ENCODE peak calls at places on chromosomes 1 and 21, in five cellular contexts. B, I, Z, G and Y are unnamed samples. For H3K9me3, the result is how much of the 10 kb centered on the place peaks cover.

GRCh38 chr1:10507111-10507879 is 32.5 kb downstream of the PEX14 start:
- DNase-seq in B (peak), I (peak), Z (peak), G (peak), Y (peak)

GRCh38 chr1:55211909-55212308 is 3.3 kb downstream of the USP24 start:
- DNase-seq in B (no peak), I (no peak), Z (no peak), G (no peak), Y (no peak)

GRCh38 chr1:6819641-6820040 is 34.4 kb downstream of the CAMTA1 start:
- DNase-seq in B (peak), I (no peak), Z (no peak), G (no peak), Y (no peak)

GRCh38 chr21:20875741-20876140 is 122.5 kb upstream of the NCAM2 start:
- DNase-seq in B (no peak), I (no peak), Z (no peak), G (no peak), Y (no peak)

GRCh38 chr1:234478481-234479309 is at the start of gene TARBP1:
- DNase-seq in B (peak), I (peak), Z (peak), G (peak), Y (no peak)

GRCh38 chr1:71494163-71494562 is 413.3 kb upstream of the ZRANB2 start:
- DNase-seq in B (no peak), I (no peak), Z (no peak), G (no peak), Y (no peak)

GRCh38 chr21:42055425-42055824 is 15.7 kb upstream of the UMODL1 start:
- DNase-seq in B (no peak), I (no peak), Z (no peak), G (no peak), Y (no peak)

GRCh38 chr21:38303300-38303699 is 46.5 kb downstream of the KCNJ15 start:
- DNase-seq in B (peak), I (peak), Z (no peak), G (peak), Y (peak)

GRCh38 chr1:45327644-45328515 is 1.2 kb downstream of the HPDL start:
- DNase-seq in B (no peak), I (no peak), Z (no peak), G (no peak), Y (no peak)

GRCh38 chr1:109613396-109614147 is 5.8 kb downstream of the GNAT2 start:
- DNase-seq in B (peak), I (no peak), Z (no peak), G (no peak), Y (no peak)

GRCh38 chr21:46434322-46434958 is 24.3 kb upstream of the DIP2A start:
- DNase-seq in B (no peak), I (no peak), Z (no peak), G (no peak), Y (no peak)

GRCh38 chr1:93669369-93669768 is 12.3 kb downstream of the BCAR3 start:
- DNase-seq in B (peak), I (no peak), Z (no peak), G (no peak), Y (no peak)

GRCh38 chr1:237091691-237092090 is 49.7 kb downstream of the RYR2 start:
- DNase-seq in B (no peak), I (no peak), Z (no peak), G (no peak), Y (no peak)

GRCh38 chr1:219876798-219877209 is 51.6 kb downstream of the SLC30A10 start:
- DNase-seq in B (no peak), I (no peak), Z (no peak), G (no peak), Y (no peak)
- TF ChIP-seq CTCF in B (no peak), I (no peak), Z (no peak), G (no peak), Y (no peak)

GRCh38 chr1:2635271-2636010 is 2.6 kb upstream of the MMEL1 start:
- DNase-seq in B (no peak), I (no peak), Z (no peak), G (no peak), Y (no peak)
- H3K9me3 ChIP-seq in B (under half), I (under half), Z (under half), G (under half), Y (under half)

DNA sequence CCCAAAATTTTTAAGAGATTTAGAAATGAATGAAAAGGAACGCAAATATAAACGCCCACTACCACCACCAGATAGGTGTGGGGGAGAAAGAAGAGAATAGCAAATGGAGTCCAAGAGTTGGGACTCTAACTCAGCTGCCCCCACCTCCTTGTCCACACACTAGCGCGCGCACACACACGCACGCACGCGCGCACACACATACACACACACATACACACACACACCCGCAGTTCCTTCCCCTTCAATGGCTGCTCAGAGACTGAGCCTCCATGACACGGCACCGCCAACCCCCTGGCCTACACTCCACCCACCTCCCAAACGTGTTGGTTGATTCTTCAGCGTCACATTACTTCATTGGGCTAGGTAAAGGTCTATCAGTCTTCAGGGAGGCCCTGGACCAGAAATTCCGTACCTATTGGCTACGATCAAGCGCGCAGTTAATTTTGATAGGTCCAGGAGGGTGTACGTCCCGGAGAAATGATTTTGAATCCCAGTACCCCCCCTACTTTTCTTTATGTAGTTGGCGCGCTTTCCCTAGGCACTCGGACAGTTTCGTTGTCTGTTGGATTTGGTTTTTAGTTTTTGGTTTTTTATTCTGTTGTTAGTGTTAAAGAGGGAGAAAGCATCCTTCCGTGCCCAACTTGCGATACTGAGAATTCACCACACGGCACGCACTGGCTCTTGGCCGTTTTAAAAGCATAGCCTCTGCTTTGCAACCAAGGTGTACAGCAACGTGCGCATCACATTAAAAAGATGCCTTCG is at the start of gene ANP32E:
- DNase-seq in B (peak), I (peak), Z (peak), G (peak), Y (peak)
- TF ChIP-seq CTCF in B (no peak), I (peak), Z (no peak), G (peak), Y (peak)

GRCh38 chr1:248710305-248710900 is 7.8 kb upstream of the OR14I1 start:
- DNase-seq in B (no peak), I (no peak), Z (no peak), G (no peak), Y (no peak)
- H3K9me3 ChIP-seq in B (under half), I (under half), Z (under half), G (under half), Y (under half)

DNA sequence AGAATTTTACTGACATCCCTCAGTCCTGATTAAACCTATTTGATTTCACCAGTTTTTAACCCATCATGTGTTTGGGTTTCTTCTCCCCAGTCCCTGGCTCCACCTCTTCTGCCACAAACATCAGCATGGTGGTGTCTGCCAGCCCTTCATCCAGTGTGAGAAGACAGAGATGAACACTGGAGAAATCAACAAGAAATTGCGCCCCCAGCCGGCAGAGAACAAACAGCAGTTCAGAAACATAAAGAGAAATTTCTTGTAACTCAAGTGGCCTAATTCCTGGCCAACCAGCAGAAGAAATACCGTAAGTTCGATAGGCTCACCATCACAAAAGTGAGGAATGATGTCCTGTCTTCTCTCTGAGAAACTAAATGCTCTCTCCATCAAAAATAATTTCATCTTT is 18.3 kb downstream of the S100A11 start:
- DNase-seq in B (peak), I (no peak), Z (no peak), G (no peak), Y (no peak)
- TF ChIP-seq CTCF in B (peak), I (no peak), Z (no peak), G (no peak), Y (no peak)